ENCODE peak calls at places on chromosomes 11 and 22, in ten cellular contexts. D is Peyer's patch, A is transverse colon, N is cardiac muscle cell, B is uterus, P is ovary, L is body of pancreas, S is hepatocyte, J is left ventricle myocardium inferior, X is heart left ventricle. O is an unnamed sample. For H3K36me3, the result is how much of the 10 kb centered on the place peaks cover.

GRCh38 chr22:35230839-35231584 is 26.3 kb upstream of the HMGXB4 start:
- DNase-seq in D (no peak), A (peak), N (no peak), B (no peak), P (no peak), L (no peak), S (no peak), J (no peak), X (no peak), O (no peak)

GRCh38 chr11:92886243-92886905 is 83.1 kb upstream of the MTNR1B start:
- DNase-seq in D (no peak), A (peak), N (peak), B (peak), P (no peak), L (peak), S (peak), J (no peak), X (no peak), O (no peak)

GRCh38 chr22:32880531-32880905 is 79.0 kb downstream of the TIMP3 start:
- DNase-seq in D (no peak), A (no peak), N (no peak), B (no peak), P (peak), L (no peak), S (no peak), J (no peak), X (no peak), O (no peak)

GRCh38 chr11:34604216-34604615 is 16.7 kb upstream of the EHF start:
- DNase-seq in D (no peak), A (no peak), N (no peak), B (no peak), P (no peak), L (no peak), S (no peak), J (no peak), X (no peak), O (no peak)

GRCh38 chr11:17767301-17767885 is 32.8 kb downstream of the KCNC1 start:
- DNase-seq in D (no peak), A (no peak), N (no peak), B (no peak), P (no peak), L (no peak), S (no peak), J (no peak), X (peak), O (no peak)

GRCh38 chr11:133272386-133272785 is 259.9 kb downstream of the OPCML start:
- DNase-seq in D (no peak), A (no peak), N (no peak), B (no peak), P (no peak), L (no peak), S (no peak), J (no peak), X (no peak), O (no peak)

GRCh38 chr11:7677071-7677470 is 3.8 kb upstream of the CYB5R2 start:
- DNase-seq in D (no peak), A (no peak), N (no peak), B (no peak), P (no peak), L (no peak), S (no peak), J (no peak), X (no peak), O (no peak)

GRCh38 chr22:30277547-30278344 is 11.1 kb upstream of the OSM start:
- DNase-seq in D (peak), A (no peak), N (peak), B (peak), P (peak), L (no peak), S (peak), J (no peak), X (no peak), O (no peak)

GRCh38 chr11:93542753-93543246 is 391 bp downstream of the SMCO4 start:
- DNase-seq in D (no peak), A (peak), N (no peak), B (no peak), P (peak), L (no peak), S (no peak), J (peak), X (no peak), O (no peak)

GRCh38 chr22:50312371-50312770 is 4.9 kb upstream of the PLXNB2 start:
- DNase-seq in D (no peak), A (no peak), N (no peak), B (no peak), P (no peak), L (no peak), S (no peak), J (no peak), X (no peak), O (no peak)

GRCh38 chr22:31400023-31400397 is 606 bp downstream of the DRG1 start:
- DNase-seq in D (no peak), A (peak), N (peak), B (no peak), P (no peak), L (no peak), S (peak), J (no peak), X (no peak), O (no peak)

GRCh38 chr11:36306888-36307287 is 10.8 kb downstream of the PRR5L start:
- DNase-seq in D (no peak), A (no peak), N (peak), B (no peak), P (no peak), L (no peak), S (peak), J (no peak), X (no peak), O (no peak)

GRCh38 chr22:42500836-42501179 is 18.8 kb downstream of the RRP7A start:
- DNase-seq in D (no peak), A (no peak), N (no peak), B (peak), P (no peak), L (no peak), S (no peak), J (peak), X (peak), O (no peak)

GRCh38 chr11:33317662-33318061 is 60.5 kb downstream of the HIPK3 start:
- DNase-seq in D (no peak), A (no peak), N (no peak), B (no peak), P (no peak), L (no peak), S (no peak), J (no peak), X (no peak), O (no peak)

GRCh38 chr22:24474221-24474620 is 20.9 kb upstream of the UPB1 start:
- DNase-seq in D (no peak), A (no peak), N (no peak), B (no peak), P (no peak), L (no peak), S (peak), J (no peak), X (no peak), O (no peak)

GRCh38 chr11:2307733-2308331 is 6.0 kb downstream of the TSPAN32 start:
- DNase-seq in D (peak), A (no peak), N (no peak), B (no peak), P (no peak), L (no peak), S (no peak), J (no peak), X (no peak), O (no peak)

GRCh38 chr11:35742707-35743454 is 80.3 kb downstream of the TRIM44 start:
- DNase-seq in D (no peak), A (no peak), N (no peak), B (no peak), P (no peak), L (no peak), S (no peak), J (no peak), X (no peak), O (no peak)

GRCh38 chr22:23060612-23061400 is 9.5 kb upstream of the GNAZ start:
- DNase-seq in D (peak), A (no peak), N (no peak), B (no peak), P (peak), L (no peak), S (no peak), J (no peak), X (no peak), O (peak)

GRCh38 chr22:31637938-31638618 is 23.9 kb downstream of the PISD start:
- DNase-seq in D (no peak), A (peak), N (no peak), B (no peak), P (no peak), L (no peak), S (no peak), J (peak), X (peak), O (peak)

GRCh38 chr11:117950999-117951961 is 22.1 kb upstream of the TMPRSS13 start:
- DNase-seq in D (no peak), A (peak), N (no peak), B (no peak), P (no peak), L (no peak), S (no peak), J (no peak), X (no peak), O (no peak)

GRCh38 chr11:76660533-76661305 is 9.8 kb downstream of the LRRC32 start:
- DNase-seq in D (peak), A (peak), N (no peak), B (peak), P (peak), L (no peak), S (no peak), J (no peak), X (peak), O (peak)

GRCh38 chr22:27456696-27457503 is 344.7 kb downstream of the MN1 start:
- DNase-seq in D (no peak), A (no peak), N (no peak), B (no peak), P (no peak), L (no peak), S (peak), J (no peak), X (no peak), O (no peak)

GRCh38 chr11:102762414-102762813 is 18.0 kb downstream of the MMP10 start:
- DNase-seq in D (no peak), A (no peak), N (no peak), B (no peak), P (no peak), L (no peak), S (no peak), J (no peak), X (no peak), O (no peak)

GRCh38 chr11:46237248-46238077 is 40.0 kb upstream of the CREB3L1 start:
- DNase-seq in D (no peak), A (peak), N (peak), B (peak), P (peak), L (peak), S (peak), J (peak), X (peak), O (peak)

GRCh38 chr11:120133216-120134105 is 4.5 kb downstream of the TRIM29 start:
- DNase-seq in D (no peak), A (peak), N (peak), B (no peak), P (peak), L (peak), S (no peak), J (no peak), X (no peak), O (peak)

GRCh38 chr11:132452616-132453015 is 1079.7 kb downstream of the OPCML start:
- DNase-seq in D (no peak), A (no peak), N (no peak), B (no peak), P (no peak), L (no peak), S (no peak), J (no peak), X (no peak), O (no peak)

GRCh38 chr22:22800716-22801115 is 86.9 kb upstream of the IGLL5 start:
- DNase-seq in D (no peak), A (no peak), N (no peak), B (no peak), P (no peak), L (no peak), S (no peak), J (no peak), X (no peak), O (peak)

GRCh38 chr11:118791961-118792578 is 1.1 kb upstream of the DDX6 start:
- DNase-seq in D (peak), A (peak), N (no peak), B (peak), P (no peak), L (peak), S (peak), J (no peak), X (peak), O (peak)

GRCh38 chr11:3056296-3057068 is 741 bp downstream of the CARS1 start:
- DNase-seq in D (peak), A (peak), N (no peak), B (no peak), P (peak), L (peak), S (no peak), J (no peak), X (no peak), O (peak)

GRCh38 chr22:23237201-23237798 is 57.0 kb downstream of the BCR start:
- DNase-seq in D (no peak), A (peak), N (no peak), B (peak), P (peak), L (peak), S (peak), J (peak), X (peak), O (peak)

DNA sequence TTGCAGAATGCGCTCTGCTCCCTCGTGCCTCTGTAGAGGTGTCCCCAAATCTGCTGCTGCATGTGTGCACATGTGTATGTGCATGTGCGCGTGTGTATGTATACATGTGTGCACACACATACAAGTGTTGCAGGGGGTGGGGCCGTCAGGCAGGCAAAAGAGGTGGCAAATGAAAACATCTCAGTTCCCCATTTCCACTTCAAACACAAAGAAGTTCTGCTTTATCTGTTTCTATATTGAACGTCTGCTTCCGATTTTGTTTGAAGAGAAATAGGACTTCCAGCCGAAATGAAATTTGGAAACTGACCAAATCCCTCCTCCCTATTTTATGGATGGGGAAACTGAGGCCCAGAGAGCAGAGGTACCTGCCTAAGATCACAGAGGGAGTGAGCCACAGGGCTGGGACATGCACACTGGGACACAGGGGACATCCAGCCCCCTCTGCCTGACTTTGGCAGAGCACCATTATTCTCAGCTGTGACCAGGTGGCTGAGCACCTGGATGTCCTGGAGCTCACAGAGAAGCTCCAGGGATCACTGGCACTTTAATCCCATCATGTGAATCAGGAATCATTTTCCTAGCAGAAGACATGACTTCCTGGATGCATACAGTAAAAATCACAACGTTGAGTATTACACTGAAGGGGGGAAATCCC is 41.2 kb upstream of the ALX4 start:
- DNase-seq in D (no peak), A (no peak), N (no peak), B (no peak), P (no peak), L (no peak), S (no peak), J (no peak), X (no peak), O (no peak)
- H3K4me3 ChIP-seq in D (no peak), A (no peak), N (no peak), B (no peak), P (no peak), L (no peak), S (no peak), J (no peak), X (no peak), O (no peak)

DNA sequence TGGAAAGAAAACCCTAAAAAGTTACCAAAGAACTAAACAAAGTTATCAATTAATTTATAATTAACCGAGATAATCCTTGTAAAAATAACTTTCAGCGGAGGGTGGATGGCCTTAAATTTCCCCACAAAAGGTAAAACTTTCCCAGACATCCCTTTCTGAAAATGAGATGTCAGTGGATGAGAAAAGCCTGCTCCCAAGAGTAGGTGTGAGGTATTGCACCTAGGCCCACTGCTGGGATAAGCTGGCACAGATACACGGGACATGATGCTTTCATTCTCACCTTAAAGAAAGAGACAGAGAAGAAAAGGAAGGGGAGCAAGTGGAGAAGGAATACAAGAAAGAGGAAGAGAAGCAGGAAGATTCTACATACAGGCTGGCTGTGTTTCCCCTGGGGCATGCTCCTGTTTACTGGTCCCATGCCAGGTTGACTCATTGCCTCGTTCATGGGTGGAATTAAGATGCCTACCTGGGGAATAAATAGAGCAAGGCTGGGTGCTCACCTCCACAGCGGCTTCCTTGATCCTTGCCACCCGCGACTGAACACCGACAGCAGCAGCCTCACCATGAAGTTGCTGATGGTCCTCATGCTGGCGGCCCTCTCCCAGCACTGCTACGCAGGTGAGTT is at the start of gene SCGB2A2:
- DNase-seq in D (no peak), A (no peak), N (no peak), B (no peak), P (no peak), L (peak), S (no peak), J (no peak), X (no peak), O (no peak)
- TF ChIP-seq CTCF in D (no peak), A (peak), N (peak), B (no peak), P (no peak), L (peak), S (no peak), J (peak), X (no peak), O (no peak)

GRCh38 chr11:65395961-65396530 is 9.6 kb downstream of the FRMD8 start:
- DNase-seq in D (no peak), A (no peak), N (no peak), B (no peak), P (no peak), L (no peak), S (no peak), J (no peak), X (no peak), O (no peak)

GRCh38 chr11:65392186-65392829 is 5.9 kb downstream of the FRMD8 start:
- DNase-seq in D (no peak), A (no peak), N (no peak), B (no peak), P (no peak), L (no peak), S (no peak), J (no peak), X (no peak), O (no peak)

GRCh38 chr11:65392899-65393298 is 6.5 kb downstream of the FRMD8 start:
- DNase-seq in D (no peak), A (no peak), N (no peak), B (no peak), P (no peak), L (no peak), S (no peak), J (no peak), X (no peak), O (no peak)

GRCh38 chr11:65394125-65394536 is 7.7 kb downstream of the FRMD8 start:
- DNase-seq in D (no peak), A (no peak), N (no peak), B (no peak), P (no peak), L (no peak), S (no peak), J (no peak), X (no peak), O (no peak)

DNA sequence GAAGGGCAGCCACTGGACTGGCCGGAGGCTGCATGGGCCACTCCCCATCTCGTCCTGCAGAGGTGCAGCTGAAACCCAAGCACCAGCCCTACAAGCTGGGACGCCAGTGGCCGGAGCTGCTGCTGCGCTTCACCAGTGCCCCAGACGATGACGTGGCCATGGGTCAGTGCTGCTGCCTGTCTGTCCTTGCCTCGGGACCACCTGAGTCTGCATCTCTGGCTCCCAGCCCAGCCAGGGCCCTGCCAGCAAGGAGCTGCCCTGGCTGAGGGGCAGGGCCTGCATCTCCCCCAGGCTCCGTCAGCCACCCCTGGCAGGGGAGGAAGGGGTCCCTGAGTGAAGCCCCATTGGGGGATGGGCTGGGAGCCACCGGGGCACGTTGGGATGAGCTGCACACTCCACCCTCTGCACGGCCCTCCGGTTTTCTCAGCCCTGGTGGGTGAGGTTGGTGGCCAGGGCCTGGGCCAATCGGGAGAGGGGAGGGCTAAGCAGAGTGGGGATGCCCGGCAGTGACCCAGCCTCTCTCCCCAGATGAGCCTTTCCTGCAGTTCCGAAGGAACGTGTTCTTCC is 7.2 kb downstream of the FRMD8 start:
- DNase-seq in D (no peak), A (no peak), N (no peak), B (no peak), P (no peak), L (no peak), S (no peak), J (no peak), X (no peak), O (no peak)
- H3K36me3 ChIP-seq in D (half or more), A (under half), N (under half), B (under half), P (under half), L (under half), S (under half), J (under half), X (half or more), O (half or more)

DNA sequence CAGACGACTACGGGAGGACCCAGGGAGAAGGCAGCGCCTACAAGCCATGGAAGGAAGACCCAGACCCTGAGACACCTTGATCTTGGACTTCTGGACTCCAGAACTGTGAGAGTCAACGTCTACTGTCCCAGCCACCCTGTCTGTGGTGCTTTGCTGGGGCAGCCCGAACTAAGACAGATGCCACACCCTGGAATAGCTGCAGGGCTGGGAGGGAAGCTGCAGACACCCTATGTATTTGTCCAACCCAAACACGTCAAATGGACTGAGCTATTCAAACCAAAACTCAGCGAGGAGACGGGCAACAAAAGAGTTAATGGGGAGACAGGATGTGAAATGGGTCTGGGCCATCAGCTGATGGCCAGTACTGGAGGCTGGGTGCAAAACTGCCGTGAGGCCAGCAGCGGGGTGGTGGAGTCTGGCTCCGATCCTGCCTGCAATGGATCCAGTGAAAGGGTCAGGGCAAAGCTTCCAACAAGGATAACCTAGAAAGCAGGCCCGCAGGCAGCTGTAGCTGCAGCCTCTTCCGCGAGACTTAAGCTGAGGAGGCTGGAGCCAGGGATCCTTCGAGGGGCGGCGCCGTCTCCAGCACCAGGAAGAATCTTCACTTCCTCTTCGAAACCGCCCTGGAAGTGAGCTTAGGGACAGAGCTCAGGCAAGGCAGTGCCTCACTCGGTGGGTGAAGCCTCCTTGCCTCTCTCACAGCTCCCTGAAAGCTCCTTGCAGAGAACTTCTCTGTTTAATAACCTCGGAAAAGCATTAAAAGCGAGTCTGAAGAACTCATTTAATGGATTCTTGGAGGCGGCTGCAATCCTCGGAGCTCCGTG is 169.6 kb downstream of the CTTN start:
- DNase-seq in D (peak), A (peak), N (no peak), B (peak), P (peak), L (peak), S (peak), J (peak), X (peak), O (peak)
- H3K4me3 ChIP-seq in D (peak), A (peak), N (no peak), B (peak), P (peak), L (no peak), S (peak), J (peak), X (peak), O (peak)

O was measured in tibial artery.